ENCODE peak calls at places on chromosomes 4 and X, in nine cellular contexts. V is glomerular endothelial cell; D is choroid plexus epithelial cell; B is GM12892; W is activated CD4-positive, alpha-beta T cell treated with anti-CD3 and anti-CD28 coated beads, Interleukin-2, amount 50 U/mL, for 48 hours; C is AG04450; Y is left cardiac atrium; P is substantia nigra; L is posterior vena cava. R is an unnamed sample.
A peak's percentile ranks its signal among the peaks of the same experiment; 100 is the strongest.

GRCh38 chrX:12973561-12974216 is 1.2 kb upstream of the TMSB4X start:
- DNase-seq in V (no peak), D (no peak), B (no peak), W (no peak), C (no peak), Y (no peak), P (no peak), L (no peak), R (no peak)

GRCh38 chr4:84691800-84692199 is 108.9 kb downstream of the CDS1 start:
- DNase-seq in V (no peak), D (no peak), B (no peak), W (no peak), C (no peak), Y (no peak), P (no peak), L (no peak), R (no peak)

GRCh38 chr4:183348706-183349659 is 26.8 kb upstream of the CLDN24 start:
- DNase-seq in V (peak; percentile 91), D (peak; percentile 81), B (no peak), W (peak; percentile 44), C (peak; percentile 62), Y (no peak), P (no peak), L (peak; percentile 50), R (no peak)

GRCh38 chrX:134183665-134184064 is 53.3 kb upstream of the CCDC160 start:
- DNase-seq in V (no peak), D (no peak), B (no peak), W (no peak), C (no peak), Y (no peak), P (no peak), L (no peak), R (no peak)

GRCh38 chr4:19838858-19839257 is 412.8 kb upstream of the SLIT2 start:
- DNase-seq in V (no peak), D (no peak), B (no peak), W (no peak), C (no peak), Y (no peak), P (no peak), L (no peak), R (no peak)

GRCh38 chr4:72701987-72702819 is 133.2 kb upstream of the ADAMTS3 start:
- DNase-seq in V (peak; percentile 39), D (peak; percentile 85), B (no peak), W (no peak), C (peak; percentile 10), Y (no peak), P (no peak), L (no peak), R (no peak)

GRCh38 chr4:139085141-139085540 is 69.6 kb downstream of the NOCT start:
- DNase-seq in V (no peak), D (peak; percentile 48), B (no peak), W (no peak), C (no peak), Y (no peak), P (no peak), L (no peak), R (no peak)

GRCh38 chr4:40183615-40184411 is 13.0 kb upstream of the RHOH start:
- DNase-seq in V (no peak), D (peak; percentile 44), B (no peak), W (no peak), C (no peak), Y (no peak), P (no peak), L (no peak), R (no peak)

GRCh38 chrX:47568656-47569295 is 7.8 kb downstream of the ARAF start:
- DNase-seq in V (no peak), D (no peak), B (no peak), W (peak; percentile 29), C (no peak), Y (no peak), P (no peak), L (no peak), R (peak; percentile 68)

GRCh38 chr4:165016971-165017370 is 14.8 kb upstream of the TRIM60 start:
- DNase-seq in V (no peak), D (peak; percentile 7), B (no peak), W (no peak), C (no peak), Y (no peak), P (no peak), L (no peak), R (no peak)

GRCh38 chr4:59583845-59584568 is 1616.1 kb upstream of the ADGRL3 start:
- DNase-seq in V (no peak), D (no peak), B (no peak), W (no peak), C (no peak), Y (no peak), P (no peak), L (no peak), R (no peak)

GRCh38 chrX:18377802-18378201 is 23.3 kb upstream of the SCML2 start:
- DNase-seq in V (no peak), D (peak; percentile 36), B (no peak), W (peak; percentile 2), C (no peak), Y (no peak), P (no peak), L (no peak), R (no peak)

GRCh38 chrX:78066110-78066509 is 37.9 kb upstream of the PGK1 start:
- DNase-seq in V (no peak), D (peak; percentile 22), B (no peak), W (no peak), C (peak; percentile 34), Y (no peak), P (no peak), L (no peak), R (no peak)

GRCh38 chr4:76605099-76605563 is 170.1 kb downstream of the SHROOM3 start:
- DNase-seq in V (no peak), D (no peak), B (no peak), W (no peak), C (no peak), Y (no peak), P (no peak), L (no peak), R (no peak)

GRCh38 chrX:114842181-114842580 is 175.2 kb downstream of the IL13RA2 start:
- DNase-seq in V (no peak), D (no peak), B (no peak), W (no peak), C (no peak), Y (no peak), P (no peak), L (no peak), R (no peak)

GRCh38 chrX:3712080-3712869 is 1.2 kb downstream of the PRKX start:
- DNase-seq in V (no peak), D (peak; percentile 36), B (no peak), W (peak; percentile 9), C (no peak), Y (peak; percentile 41), P (no peak), L (peak; percentile 79), R (peak; percentile 21)

GRCh38 chrX:12330841-12331240 is 192.6 kb downstream of the FRMPD4 start:
- DNase-seq in V (no peak), D (no peak), B (no peak), W (no peak), C (no peak), Y (no peak), P (no peak), L (no peak), R (no peak)

GRCh38 chr4:6892190-6892908 is 17.3 kb upstream of the TBC1D14 start:
- DNase-seq in V (no peak), D (peak; percentile 73), B (no peak), W (peak; percentile 21), C (no peak), Y (peak; percentile 50), P (no peak), L (no peak), R (no peak)

GRCh38 chr4:180828455-180829018 is 1414.7 kb upstream of the TENM3 start:
- DNase-seq in V (peak; percentile 7), D (peak; percentile 88), B (no peak), W (no peak), C (peak; percentile 51), Y (no peak), P (no peak), L (no peak), R (no peak)

GRCh38 chr4:126701756-126702155 is 931.0 kb upstream of the INTU start:
- DNase-seq in V (no peak), D (no peak), B (no peak), W (no peak), C (no peak), Y (peak; percentile 52), P (no peak), L (no peak), R (no peak)

GRCh38 chr4:90602728-90603127 is 475.5 kb downstream of the CCSER1 start:
- DNase-seq in V (no peak), D (no peak), B (no peak), W (no peak), C (no peak), Y (no peak), P (no peak), L (no peak), R (no peak)

GRCh38 chr4:159256037-159256436 is 153.2 kb downstream of the RAPGEF2 start:
- DNase-seq in V (no peak), D (no peak), B (no peak), W (no peak), C (no peak), Y (no peak), P (no peak), L (no peak), R (no peak)

GRCh38 chr4:98659106-98659592 is 738 bp upstream of the TSPAN5 start:
- DNase-seq in V (no peak), D (no peak), B (no peak), W (no peak), C (no peak), Y (no peak), P (no peak), L (no peak), R (peak; percentile 38)

GRCh38 chr4:88696620-88697019 is 1.0 kb downstream of the NAP1L5 start:
- DNase-seq in V (no peak), D (no peak), B (no peak), W (no peak), C (no peak), Y (no peak), P (no peak), L (no peak), R (no peak)

GRCh38 chr4:169741569-169741968 is 16.2 kb downstream of the HPF1 start:
- DNase-seq in V (no peak), D (no peak), B (no peak), W (no peak), C (no peak), Y (no peak), P (no peak), L (no peak), R (no peak)

R was measured in 8988T.